ENCODE peak calls at places on chromosomes 13 and 19, in four cellular contexts. W is K562, H is A549, R is HepG2. U is an unnamed sample.

GRCh38 chr19:38706792-38707511 is 37.3 kb downstream of the CAPN12 start:
- DNase-seq in W (no peak), H (no peak), R (no peak), U (no peak)

GRCh38 chr19:31135841-31136240 is 213.4 kb downstream of the TSHZ3 start:
- DNase-seq in W (no peak), H (no peak), R (no peak), U (no peak)

GRCh38 chr13:49997935-49998334 is 1.1 kb downstream of the TRIM13 start:
- DNase-seq in W (no peak), H (no peak), R (no peak), U (peak)

GRCh38 chr13:31424130-31424729 is 224.5 kb downstream of the B3GLCT start:
- DNase-seq in W (peak), H (peak), R (peak), U (peak)

GRCh38 chr13:87311165-87311564 is 360.0 kb upstream of the SLITRK5 start:
- DNase-seq in W (no peak), H (no peak), R (no peak), U (no peak)

GRCh38 chr19:54489341-54489740 is 13.3 kb upstream of the LAIR2 start:
- DNase-seq in W (no peak), H (no peak), R (no peak), U (no peak)

GRCh38 chr13:114124921-114125320 is 7.5 kb downstream of the RASA3 start:
- DNase-seq in W (no peak), H (no peak), R (no peak), U (peak)

GRCh38 chr13:40969169-40969901 is 49.8 kb downstream of the ELF1 start:
- DNase-seq in W (no peak), H (no peak), R (no peak), U (peak)

GRCh38 chr13:84399320-84400085 is 517.2 kb upstream of the SLITRK1 start:
- DNase-seq in W (no peak), H (no peak), R (peak), U (peak)

GRCh38 chr19:40775632-40776022 is 306 bp downstream of the MIA start:
- DNase-seq in W (no peak), H (no peak), R (no peak), U (no peak)

GRCh38 chr13:99203601-99204579 is 3.2 kb downstream of the UBAC2 start:
- DNase-seq in W (no peak), H (no peak), R (no peak), U (no peak)

GRCh38 chr13:19673473-19674430 is 40.3 kb downstream of the MPHOSPH8 start:
- DNase-seq in W (no peak), H (no peak), R (no peak), U (no peak)

GRCh38 chr13:62643007-62643483 is 1227.4 kb upstream of the PCDH20 start:
- DNase-seq in W (no peak), H (no peak), R (peak), U (no peak)

GRCh38 chr13:30429721-30430694 is 7.7 kb downstream of the UBE2L5 start:
- DNase-seq in W (peak), H (peak), R (no peak), U (peak)

GRCh38 chr13:20144141-20144850 is 16.6 kb downstream of the GJA3 start:
- DNase-seq in W (no peak), H (no peak), R (no peak), U (no peak)

GRCh38 chr13:109918179-109918651 is 131.8 kb upstream of the IRS2 start:
- DNase-seq in W (no peak), H (no peak), R (no peak), U (peak)

GRCh38 chr19:28981994-28982393 is 231.0 kb downstream of the UQCRFS1 start:
- DNase-seq in W (no peak), H (no peak), R (no peak), U (no peak)

GRCh38 chr19:28980236-28980868 is 232.6 kb downstream of the UQCRFS1 start:
- DNase-seq in W (no peak), H (no peak), R (no peak), U (no peak)

GRCh38 chr19:28972144-28972543 is 240.8 kb downstream of the UQCRFS1 start:
- DNase-seq in W (no peak), H (no peak), R (no peak), U (no peak)

GRCh38 chr19:28977826-28978225 is 235.1 kb downstream of the UQCRFS1 start:
- DNase-seq in W (no peak), H (no peak), R (no peak), U (no peak)
- TF ChIP-seq CTCF in W (no peak), H (no peak), R (no peak), U (no peak)

DNA sequence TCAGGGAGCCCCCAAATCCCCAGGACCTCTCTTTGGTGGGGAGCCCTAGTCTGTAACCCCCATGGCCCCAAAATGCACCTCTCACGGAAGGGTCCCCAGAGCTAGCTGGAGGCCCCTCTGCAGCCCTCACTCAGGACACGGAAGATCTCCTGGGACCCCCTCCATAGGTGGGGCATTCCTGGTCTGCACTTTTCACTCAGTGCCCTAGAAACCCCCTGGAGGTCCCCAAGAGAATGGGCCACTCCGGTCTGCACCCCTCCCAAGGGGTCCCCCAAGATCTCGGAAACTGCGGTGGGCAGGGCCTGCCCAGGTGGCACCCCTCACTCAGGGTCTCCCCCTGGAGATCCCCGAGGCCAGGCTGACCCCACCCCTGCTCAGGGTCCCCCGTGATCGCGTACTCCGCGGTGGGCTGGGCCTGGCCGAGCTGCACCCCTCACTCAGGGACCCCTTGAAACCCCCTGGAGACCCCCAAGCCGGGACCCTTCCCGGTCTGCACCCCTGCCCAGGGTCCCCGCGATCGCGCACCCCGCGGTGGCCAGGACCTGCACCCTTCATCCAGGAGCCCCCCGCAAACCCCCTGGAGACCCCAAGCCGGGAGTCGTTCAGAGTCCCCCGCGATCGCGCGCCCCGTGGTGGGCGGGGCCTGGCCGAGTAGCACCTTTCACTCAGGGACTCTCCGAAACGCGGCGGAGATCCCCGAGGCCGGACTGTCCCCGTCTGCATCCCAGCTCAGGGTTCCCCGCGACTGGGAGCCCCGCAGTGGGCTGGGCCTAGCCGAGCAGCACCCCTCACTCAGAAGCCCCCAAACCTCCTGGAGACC is 1.1 kb downstream of the LMNB2 start:
- DNase-seq in W (peak), H (no peak), R (no peak), U (peak)
- TF ChIP-seq MYC in W (no peak), H (no peak), R (no peak), U (no peak)

DNA sequence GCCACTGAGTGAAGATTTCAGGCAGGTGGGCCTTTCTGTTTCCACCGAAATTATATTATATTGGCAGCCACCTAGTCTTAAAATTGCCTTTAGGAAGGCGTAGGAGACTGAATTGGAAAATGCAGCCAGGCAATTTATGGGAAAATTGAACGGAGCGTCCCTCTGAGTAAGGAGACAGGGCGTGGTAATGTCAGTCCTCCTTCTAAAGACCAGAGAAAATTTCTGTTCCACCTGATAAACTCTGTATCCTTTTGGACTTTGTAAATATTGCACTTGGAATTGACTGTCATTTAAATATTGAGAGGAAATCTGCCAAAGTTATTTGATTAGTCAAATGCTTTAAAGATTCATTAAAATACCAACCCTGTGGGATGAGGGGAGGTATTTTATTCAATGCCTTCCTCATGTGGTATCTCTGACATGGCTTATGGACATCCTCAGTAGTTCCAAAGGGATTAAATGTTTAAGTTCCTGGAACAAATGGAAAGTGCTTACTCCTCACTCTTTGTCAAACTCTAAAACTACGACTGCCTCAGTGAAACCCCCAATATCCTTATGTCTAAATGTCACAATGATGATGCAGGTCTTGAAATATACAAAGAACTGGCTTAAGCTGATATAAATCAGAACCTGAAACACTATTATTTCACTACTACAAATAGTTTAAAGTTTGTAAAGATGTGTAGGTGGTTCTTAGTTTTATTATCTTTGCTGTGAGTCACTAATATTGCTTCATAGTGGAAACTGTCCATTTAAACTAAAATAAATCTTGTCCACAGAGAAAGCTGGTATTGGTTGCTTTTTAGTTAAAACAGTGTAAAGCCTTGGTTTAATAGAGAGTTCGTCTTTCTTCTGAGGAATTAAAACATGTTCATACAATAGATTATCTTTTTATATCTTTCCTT is 203.2 kb downstream of the FGF14 start:
- DNase-seq in W (no peak), H (no peak), R (no peak), U (no peak)
- TF ChIP-seq MAX in W (no peak), H (no peak), R (no peak), U (no peak)

DNA sequence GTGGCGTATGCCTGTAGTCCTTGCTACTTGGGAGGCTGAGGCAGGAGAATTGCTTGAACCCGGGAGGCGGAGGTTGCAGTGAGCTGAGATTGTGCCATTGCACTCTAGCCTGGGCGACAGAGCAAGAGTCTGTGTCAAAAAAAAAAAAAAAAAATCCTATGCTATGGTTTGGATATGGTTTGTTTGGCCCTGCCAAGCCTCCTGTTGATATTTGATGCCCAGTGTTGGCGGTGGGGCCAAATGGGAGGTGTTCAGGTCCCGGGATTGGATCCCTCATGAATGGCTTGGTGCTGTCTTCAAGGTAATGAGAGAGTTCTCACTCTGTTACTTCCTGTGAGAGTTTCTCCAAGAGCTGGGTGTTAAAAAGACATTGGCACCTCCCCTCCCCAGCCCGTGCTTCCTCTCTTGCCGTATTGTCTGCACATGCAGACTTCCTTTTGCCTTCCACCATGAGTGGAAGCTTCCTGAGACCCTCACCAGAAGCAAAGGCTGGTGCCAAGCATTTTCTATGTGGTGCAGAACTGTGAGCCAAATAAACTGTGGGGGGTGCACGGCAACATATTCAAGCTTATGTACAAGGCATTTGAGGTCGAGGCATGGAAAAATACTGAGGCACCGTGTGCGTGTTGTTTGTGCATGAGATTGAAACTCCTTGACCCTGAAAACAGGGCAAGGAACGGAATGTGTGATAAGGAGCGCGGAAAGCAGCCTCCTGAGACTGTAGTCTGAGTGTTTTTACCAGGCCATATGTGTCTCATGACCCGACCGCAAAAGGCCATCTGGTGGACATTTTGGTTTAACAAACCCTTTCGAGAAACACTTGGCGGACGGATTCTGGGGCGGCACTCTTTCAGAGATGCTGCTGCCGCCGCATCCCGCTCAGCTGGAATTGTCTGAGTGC is 7.3 kb downstream of the SIGLEC9 start:
- DNase-seq in W (peak), H (no peak), R (no peak), U (peak)
- TF ChIP-seq CTCF in W (peak), H (no peak), R (no peak), U (peak)

DNA sequence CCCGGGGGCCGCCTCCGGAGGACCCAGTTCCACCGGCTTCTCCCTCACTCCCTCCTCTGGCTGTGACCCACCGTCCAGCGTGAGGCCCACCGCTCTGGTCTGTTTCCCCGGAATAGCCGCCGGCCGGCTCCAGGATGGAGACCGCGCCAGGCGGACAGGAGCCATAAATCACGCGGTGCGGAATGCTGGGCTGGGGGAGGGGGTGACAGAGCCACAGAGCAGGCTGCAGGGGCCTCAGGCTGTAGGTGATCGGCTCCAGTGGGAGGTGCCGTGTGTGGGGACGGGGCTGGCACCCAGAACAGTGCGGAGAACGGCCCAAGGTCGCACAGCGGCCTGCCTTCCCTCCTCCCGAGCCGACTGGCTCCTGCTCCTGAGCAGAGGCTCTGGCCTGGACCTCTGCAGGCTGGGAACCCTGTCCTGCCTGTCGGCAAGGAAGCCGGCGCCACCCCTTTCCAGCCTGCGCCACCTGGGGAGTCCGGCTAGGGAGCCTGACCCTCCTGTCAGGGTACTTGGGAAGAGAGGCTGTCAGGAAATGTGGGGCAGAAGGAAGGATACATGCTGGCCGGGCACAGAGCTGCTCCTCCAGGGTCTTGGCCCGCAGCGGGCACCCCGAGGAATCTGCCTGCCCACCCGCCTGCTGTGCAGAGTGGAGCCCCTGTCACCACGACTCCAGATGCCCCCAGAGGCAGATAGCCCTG is 8.3 kb downstream of the PIAS4 start:
- DNase-seq in W (no peak), H (no peak), R (no peak), U (no peak)
- TF ChIP-seq MYC in W (no peak), H (no peak), R (no peak), U (no peak)

DNA sequence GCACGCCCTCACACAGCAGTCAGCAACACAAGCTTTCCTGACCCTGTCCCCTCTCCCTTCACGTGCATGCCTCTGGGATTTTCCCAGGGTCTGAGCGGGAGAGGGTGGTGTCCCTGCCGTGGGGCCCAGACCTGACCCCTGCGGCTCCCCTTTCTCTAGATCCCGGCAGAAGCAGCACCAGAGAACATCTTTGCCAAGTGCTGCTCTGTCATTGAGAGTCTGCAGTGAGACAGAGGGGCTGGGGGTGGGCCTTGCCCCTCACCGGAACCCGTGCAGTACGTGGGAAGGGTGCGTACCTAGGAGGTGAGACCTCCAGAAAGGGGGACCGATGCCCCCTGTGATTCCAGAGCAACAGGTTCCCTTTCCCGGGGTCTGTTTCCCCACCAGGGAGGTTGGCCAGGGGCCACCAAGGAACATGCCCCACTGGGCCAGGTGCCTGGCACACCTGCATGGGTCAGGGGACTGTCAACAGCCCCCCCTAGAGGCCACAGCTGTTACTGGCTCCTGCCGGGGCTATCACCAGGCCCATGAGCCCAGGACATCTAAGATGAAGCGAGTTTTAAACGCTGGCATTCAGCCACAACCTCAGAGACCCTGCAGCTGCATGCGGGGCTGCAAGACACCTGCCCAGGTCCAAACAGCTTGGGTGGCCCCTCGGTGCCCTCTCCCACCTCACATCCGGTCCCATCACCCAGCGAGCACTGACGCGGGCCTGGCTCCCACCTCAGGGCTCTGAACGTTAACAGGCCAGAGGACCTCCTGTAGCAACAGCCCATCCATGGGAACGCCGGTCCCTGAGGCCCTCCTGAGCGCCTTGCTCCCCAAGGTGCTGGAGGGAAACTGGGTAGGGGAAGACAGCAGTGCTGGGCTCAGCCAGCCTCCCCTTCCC is 12.3 kb downstream of the KHSRP start:
- DNase-seq in W (peak), H (no peak), R (peak), U (peak)
- TF ChIP-seq MAX in W (no peak), H (no peak), R (no peak), U (peak)

GRCh38 chr13:89577301-89577700 is 1770.2 kb upstream of the MIR17HG start:
- DNase-seq in W (no peak), H (no peak), R (no peak), U (no peak)
- TF ChIP-seq CTCF in W (no peak), H (no peak), R (no peak), U (no peak)

U was measured in NB4.